ENCODE peak calls at places on chromosomes 7 and 10, in eight cellular contexts. J is ELR; T is activated CD4-positive, alpha-beta T cell treated with anti-CD3 and anti-CD28 coated beads for 24 hours; C is KBM-7; Y is NCI-H460; E is stimulated activated CD4-positive, alpha-beta T cell treated with anti-CD3 and anti-CD28 coated beads, Interleukin-1b, Interleukin-23, amount 100 ng/mL, for 4 hours; V is NCI-H1694 treated with DMSO at 0.1 percent for 48 hours; Q is H9. B is an unnamed sample.

GRCh38 chr10:17453377-17454091 is 861 bp downstream of the ST8SIA6 start:
- DNase-seq in J (peak), T (no peak), C (peak), Y (no peak), E (no peak), V (no peak), Q (peak), B (no peak)

GRCh38 chr7:47492720-47493119 is 89.2 kb downstream of the TNS3 start:
- DNase-seq in J (no peak), T (no peak), C (no peak), Y (no peak), E (no peak), V (no peak), Q (no peak), B (no peak)

GRCh38 chr7:155685070-155685790 is 40.8 kb downstream of the RBM33 start:
- DNase-seq in J (no peak), T (no peak), C (no peak), Y (no peak), E (no peak), V (no peak), Q (no peak), B (no peak)

GRCh38 chr10:32197423-32197822 is 141.2 kb upstream of the KIF5B start:
- DNase-seq in J (peak), T (no peak), C (no peak), Y (no peak), E (no peak), V (no peak), Q (no peak), B (no peak)

GRCh38 chr7:40526951-40527350 is 392.1 kb downstream of the SUGCT start:
- DNase-seq in J (no peak), T (no peak), C (no peak), Y (no peak), E (no peak), V (no peak), Q (no peak), B (no peak)

GRCh38 chr7:64102656-64103400 is 57.6 kb downstream of the ZNF727 start:
- DNase-seq in J (no peak), T (no peak), C (no peak), Y (no peak), E (no peak), V (no peak), Q (no peak), B (no peak)

GRCh38 chr10:129607607-129608006 is 140.6 kb downstream of the MGMT start:
- DNase-seq in J (no peak), T (no peak), C (no peak), Y (no peak), E (no peak), V (no peak), Q (no peak), B (no peak)

GRCh38 chr7:141701489-141702046 is 398 bp downstream of the DENND11 start:
- DNase-seq in J (peak), T (peak), C (peak), Y (peak), E (peak), V (no peak), Q (peak), B (peak)

GRCh38 chr7:11557627-11558026 is 274.4 kb downstream of the THSD7A start:
- DNase-seq in J (peak), T (no peak), C (peak), Y (peak), E (no peak), V (no peak), Q (peak), B (no peak)

GRCh38 chr10:77357611-77358010 is 280.0 kb downstream of the KCNMA1 start:
- DNase-seq in J (peak), T (no peak), C (no peak), Y (no peak), E (no peak), V (no peak), Q (no peak), B (no peak)

GRCh38 chr10:131231965-131232541 is 79.5 kb downstream of the TCERG1L start:
- DNase-seq in J (no peak), T (no peak), C (no peak), Y (no peak), E (no peak), V (no peak), Q (no peak), B (no peak)

GRCh38 chr10:21304608-21305007 is 220.9 kb downstream of the SKIDA1 start:
- DNase-seq in J (no peak), T (no peak), C (no peak), Y (no peak), E (no peak), V (no peak), Q (no peak), B (no peak)

GRCh38 chr10:101301111-101301731 is 52.7 kb upstream of the BTRC start:
- DNase-seq in J (peak), T (peak), C (peak), Y (peak), E (no peak), V (peak), Q (peak), B (no peak)

GRCh38 chr10:107340345-107340744 is 175.8 kb upstream of the SORCS1 start:
- DNase-seq in J (peak), T (no peak), C (no peak), Y (no peak), E (no peak), V (no peak), Q (no peak), B (no peak)

GRCh38 chr7:149599636-149600206 is 102.1 kb upstream of the ZNF746 start:
- DNase-seq in J (no peak), T (no peak), C (peak), Y (no peak), E (no peak), V (no peak), Q (no peak), B (no peak)

GRCh38 chr10:100006241-100006886 is 3.4 kb downstream of the DNMBP start:
- DNase-seq in J (peak), T (no peak), C (peak), Y (peak), E (no peak), V (no peak), Q (no peak), B (no peak)

GRCh38 chr7:108630002-108630401 is 60.3 kb downstream of the DNAJB9 start:
- DNase-seq in J (no peak), T (no peak), C (no peak), Y (no peak), E (no peak), V (peak), Q (no peak), B (no peak)

GRCh38 chr10:133199992-133200611 is 29.9 kb upstream of the UTF1 start:
- DNase-seq in J (no peak), T (no peak), C (no peak), Y (no peak), E (no peak), V (no peak), Q (no peak), B (no peak)

GRCh38 chr10:123570051-123570897 is 95.9 kb upstream of the GPR26 start:
- DNase-seq in J (no peak), T (no peak), C (no peak), Y (no peak), E (no peak), V (no peak), Q (peak), B (no peak)

GRCh38 chr10:113957013-113957412 is 86.7 kb upstream of the ADRB1 start:
- DNase-seq in J (peak), T (no peak), C (no peak), Y (no peak), E (no peak), V (no peak), Q (no peak), B (no peak)

GRCh38 chr7:18494821-18495408 is 634 bp upstream of the HDAC9 start:
- DNase-seq in J (peak), T (no peak), C (peak), Y (no peak), E (no peak), V (no peak), Q (no peak), B (no peak)

GRCh38 chr7:734214-734613 is 7.1 kb upstream of the PRKAR1B start:
- DNase-seq in J (no peak), T (no peak), C (no peak), Y (no peak), E (no peak), V (no peak), Q (no peak), B (no peak)

GRCh38 chr10:31319602-31320178 is 674 bp downstream of the ZEB1 start:
- DNase-seq in J (no peak), T (no peak), C (peak), Y (no peak), E (no peak), V (no peak), Q (no peak), B (no peak)

GRCh38 chr7:66933469-66933868 is 12.4 kb downstream of the TMEM248 start:
- DNase-seq in J (no peak), T (no peak), C (no peak), Y (no peak), E (no peak), V (no peak), Q (no peak), B (no peak)

GRCh38 chr10:127906548-127907377 is at the start of gene PTPRE:
- DNase-seq in J (peak), T (peak), C (peak), Y (peak), E (peak), V (no peak), Q (peak), B (peak)

GRCh38 chr10:116888380-116889055 is 39.2 kb downstream of the ENO4 start:
- DNase-seq in J (peak), T (no peak), C (no peak), Y (peak), E (no peak), V (no peak), Q (peak), B (no peak)

GRCh38 chr7:46068159-46068558 is 147.1 kb upstream of the IGFBP3 start:
- DNase-seq in J (no peak), T (no peak), C (no peak), Y (no peak), E (no peak), V (no peak), Q (no peak), B (no peak)

GRCh38 chr10:17273403-17273802 is 45.4 kb downstream of the VIM start:
- DNase-seq in J (peak), T (no peak), C (no peak), Y (no peak), E (no peak), V (no peak), Q (no peak), B (no peak)

GRCh38 chr7:53191836-53192443 is 156.5 kb downstream of the POM121L12 start:
- DNase-seq in J (no peak), T (no peak), C (no peak), Y (no peak), E (no peak), V (no peak), Q (no peak), B (no peak)

GRCh38 chr7:92020636-92021035 is 80.0 kb downstream of the AKAP9 start:
- DNase-seq in J (peak), T (no peak), C (no peak), Y (no peak), E (no peak), V (no peak), Q (no peak), B (no peak)

GRCh38 chr10:87818505-87819273 is 663 bp upstream of the ATAD1 start:
- DNase-seq in J (peak), T (peak), C (no peak), Y (peak), E (peak), V (peak), Q (peak), B (no peak)

GRCh38 chr10:29766753-29767152 is 132.0 kb upstream of the SVIL start:
- DNase-seq in J (no peak), T (no peak), C (no peak), Y (no peak), E (no peak), V (no peak), Q (no peak), B (no peak)

B was measured in central memory CD8-positive, alpha-beta T cell.